ENCODE peak calls at places on chromosomes 4 and X, in five cellular contexts. H is neuronal stem cell, G is H9, J is H1, X is trophoblast cell. S is an unnamed sample.

GRCh38 chrX:153727108-153727931 is 2.7 kb downstream of the ABCD1 start:
- DNase-seq in H (no peak), G (no peak), J (no peak), X (no peak), S (no peak)

GRCh38 chr4:171847751-171848150 is 34.5 kb downstream of the GALNTL6 start:
- DNase-seq in H (no peak), G (no peak), J (no peak), X (no peak), S (no peak)

GRCh38 chr4:113945906-113946305 is 33.5 kb downstream of the ARSJ start:
- DNase-seq in H (no peak), G (no peak), J (no peak), X (no peak), S (no peak)

GRCh38 chrX:11531226-11531625 is 134.5 kb downstream of the ARHGAP6 start:
- DNase-seq in H (no peak), G (no peak), J (no peak), X (no peak), S (peak)

GRCh38 chr4:5863461-5864113 is 29.3 kb downstream of the CRMP1 start:
- DNase-seq in H (no peak), G (no peak), J (no peak), X (no peak), S (peak)

GRCh38 chr4:1080961-1081688 is 32.2 kb downstream of the RNF212 start:
- DNase-seq in H (no peak), G (peak), J (no peak), X (no peak), S (no peak)

GRCh38 chr4:69910016-69910782 is 20.7 kb upstream of the CSN1S1 start:
- DNase-seq in H (no peak), G (no peak), J (no peak), X (no peak), S (peak)

GRCh38 chr4:183074288-183074990 is 24.6 kb upstream of the WWC2 start:
- DNase-seq in H (no peak), G (peak), J (no peak), X (peak), S (peak)

GRCh38 chr4:59818656-59819055 is 1381.5 kb upstream of the ADGRL3 start:
- DNase-seq in H (no peak), G (no peak), J (no peak), X (no peak), S (no peak)

GRCh38 chr4:123488916-123489315 is 92.3 kb downstream of the SPRY1 start:
- DNase-seq in H (no peak), G (no peak), J (no peak), X (no peak), S (peak)

GRCh38 chr4:186348433-186348832 is 82.4 kb downstream of the F11 start:
- DNase-seq in H (no peak), G (no peak), J (no peak), X (no peak), S (no peak)

GRCh38 chrX:97158270-97158669 is 274.6 kb downstream of the RPA4 start:
- DNase-seq in H (no peak), G (no peak), J (no peak), X (no peak), S (no peak)

GRCh38 chr4:113584407-113585150 is 177.0 kb downstream of the CAMK2D start:
- DNase-seq in H (no peak), G (peak), J (no peak), X (no peak), S (peak)

GRCh38 chrX:23331701-23332100 is 2.9 kb upstream of the PTCHD1 start:
- DNase-seq in H (no peak), G (peak), J (peak), X (no peak), S (no peak)

GRCh38 chrX:9464435-9465371 is at the start of gene TBL1X:
- DNase-seq in H (peak), G (peak), J (peak), X (no peak), S (peak)

GRCh38 chr4:140223056-140223810 is 69.2 kb upstream of the MAML3 start:
- DNase-seq in H (no peak), G (no peak), J (no peak), X (peak), S (peak)

GRCh38 chrX:57104406-57104805 is 16.9 kb downstream of the SPIN2B start:
- DNase-seq in H (no peak), G (no peak), J (no peak), X (no peak), S (no peak)

GRCh38 chr4:168528131-168528949 is 31.5 kb downstream of the PALLD start:
- DNase-seq in H (no peak), G (no peak), J (no peak), X (peak), S (peak)

GRCh38 chrX:103157511-103158316 is 57.2 kb upstream of the BEX4 start:
- DNase-seq in H (no peak), G (no peak), J (peak), X (peak), S (peak)

DNA sequence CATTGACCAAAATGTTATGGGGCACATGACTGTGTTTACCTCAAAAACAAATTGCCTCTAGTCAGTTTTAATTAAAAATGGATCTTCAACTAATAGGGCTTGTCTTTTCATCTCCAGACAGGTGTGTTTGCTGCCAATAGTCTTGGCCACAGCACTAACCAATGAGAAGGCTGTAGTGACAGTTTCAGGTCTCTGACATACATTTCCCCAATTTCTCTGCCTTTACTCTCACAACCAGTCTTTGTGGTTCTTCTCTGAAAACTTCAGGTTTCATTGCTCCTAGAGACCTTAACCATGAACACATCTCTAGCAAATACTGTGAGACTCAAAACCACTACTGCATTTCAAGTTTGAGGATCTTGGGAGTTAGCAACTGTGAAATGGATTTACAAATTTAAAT is 3.5 kb upstream of the EDNRA start:
- DNase-seq in H (no peak), G (no peak), J (no peak), X (no peak), S (no peak)
- H2BK12ac ChIP-seq in H (no peak), G (no peak), J (no peak), X (no peak), S (no peak)

GRCh38 chr4:188299161-188299560 is 159.9 kb downstream of the TRIML1 start:
- DNase-seq in H (no peak), G (no peak), J (no peak), X (no peak), S (no peak)
- H2BK12ac ChIP-seq in H (no peak), G (no peak), J (no peak), X (no peak), S (no peak)

DNA sequence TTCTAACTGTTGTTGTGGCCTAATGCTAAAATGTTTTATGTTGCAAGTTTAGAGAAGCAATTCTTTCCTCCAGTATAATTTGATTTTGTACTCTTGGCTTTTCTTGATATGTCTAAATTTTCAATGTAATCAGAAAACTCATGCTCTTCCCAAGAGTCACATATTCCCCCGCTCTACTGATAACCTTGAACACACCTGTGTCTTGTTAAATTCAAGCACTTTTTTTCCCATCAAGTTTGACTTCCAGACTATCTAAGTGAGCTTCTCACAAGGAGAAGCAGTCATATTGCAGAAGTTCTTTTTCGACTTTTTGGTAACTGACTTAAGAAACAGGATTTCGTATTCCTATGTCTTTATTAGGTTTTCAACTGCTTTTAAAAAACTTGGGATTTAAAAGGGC is 7.4 kb upstream of the ADH4 start:
- DNase-seq in H (no peak), G (no peak), J (no peak), X (no peak), S (no peak)
- H2BK12ac ChIP-seq in H (no peak), G (no peak), J (no peak), X (no peak), S (no peak)

GRCh38 chr4:30443289-30443688 is 276.9 kb upstream of the PCDH7 start:
- DNase-seq in H (peak), G (peak), J (peak), X (no peak), S (no peak)
- H2BK12ac ChIP-seq in H (no peak), G (no peak), J (peak), X (no peak), S (no peak)

GRCh38 chrX:8314881-8315280 is 143.8 kb upstream of the VCX2 start:
- DNase-seq in H (no peak), G (no peak), J (no peak), X (no peak), S (no peak)
- H2BK12ac ChIP-seq in H (no peak), G (no peak), J (no peak), X (no peak), S (no peak)

GRCh38 chrX:99301990-99302389 is 1108.1 kb downstream of the PCDH19 start:
- DNase-seq in H (peak), G (no peak), J (no peak), X (no peak), S (no peak)
- H2BK12ac ChIP-seq in H (no peak), G (no peak), J (no peak), X (no peak), S (no peak)

GRCh38 chr4:174037049-174037448 is 246.4 kb downstream of the FBXO8 start:
- DNase-seq in H (no peak), G (no peak), J (no peak), X (no peak), S (no peak)

GRCh38 chr4:174037631-174038030 is 245.8 kb downstream of the FBXO8 start:
- DNase-seq in H (no peak), G (no peak), J (no peak), X (no peak), S (no peak)

GRCh38 chr4:174038481-174038880 is 245.0 kb downstream of the FBXO8 start:
- DNase-seq in H (no peak), G (no peak), J (no peak), X (no peak), S (no peak)

GRCh38 chr4:174036563-174036962 is 246.9 kb downstream of the FBXO8 start:
- DNase-seq in H (no peak), G (no peak), J (no peak), X (no peak), S (no peak)

GRCh38 chr4:174036111-174036510 is 247.4 kb downstream of the FBXO8 start:
- DNase-seq in H (no peak), G (no peak), J (no peak), X (peak), S (no peak)
- H2BK12ac ChIP-seq in H (no peak), G (no peak), J (no peak), X (no peak), S (no peak)

GRCh38 chrX:15948318-15948660 is 93.7 kb upstream of the AP1S2 start:
- DNase-seq in H (no peak), G (no peak), J (no peak), X (no peak), S (no peak)
- H2BK12ac ChIP-seq in H (no peak), G (no peak), J (peak), X (no peak), S (no peak)

S was measured in mesenchymal stem cell.